ENCODE peak calls at places on chromosomes 6 and 20, in five cellular contexts. E is hepatocyte, Q is kidney epithelial cell, S is fibroblast of pulmonary artery, K is astrocyte of the spinal cord. H is an unnamed sample.
A peak's percentile ranks its signal among the peaks of the same experiment; 100 is the strongest.

GRCh38 chr20:43293068-43293786 is 103.5 kb upstream of the PTPRT start:
- DNase-seq in E (no peak), Q (no peak), S (no peak), K (no peak), H (no peak)

GRCh38 chr20:33789109-33789857 is 21.9 kb upstream of the CHMP4B start:
- DNase-seq in E (peak; percentile 93), Q (peak; percentile 99), S (peak; percentile 95), K (peak; percentile 92), H (peak; percentile 83)

GRCh38 chr6:126539022-126539421 is 199.1 kb downstream of the CENPW start:
- DNase-seq in E (no peak), Q (peak; percentile 48), S (peak; percentile 57), K (peak; percentile 77), H (no peak)

GRCh38 chr6:64238071-64238470 is 602.5 kb downstream of the PHF3 start:
- DNase-seq in E (no peak), Q (no peak), S (no peak), K (no peak), H (no peak)

GRCh38 chr20:25076731-25077609 is 5.0 kb downstream of the VSX1 start:
- DNase-seq in E (no peak), Q (no peak), S (peak; percentile 48), K (no peak), H (no peak)

GRCh38 chr6:168418631-168419250 is 22.2 kb upstream of the SMOC2 start:
- DNase-seq in E (no peak), Q (no peak), S (no peak), K (no peak), H (no peak)

GRCh38 chr20:18543216-18543615 is 24.0 kb upstream of the SMIM26 start:
- DNase-seq in E (no peak), Q (no peak), S (no peak), K (no peak), H (no peak)

GRCh38 chr6:130889423-130889822 is 62.2 kb downstream of the SMLR1 start:
- DNase-seq in E (no peak), Q (no peak), S (no peak), K (no peak), H (no peak)

GRCh38 chr6:157535354-157536217 is 154.6 kb downstream of the ZDHHC14 start:
- DNase-seq in E (peak; percentile 20), Q (peak; percentile 75), S (peak; percentile 83), K (peak; percentile 83), H (no peak)

GRCh38 chr20:16864069-16864468 is 115.9 kb downstream of the OTOR start:
- DNase-seq in E (peak; percentile 5), Q (no peak), S (peak; percentile 1), K (no peak), H (no peak)

GRCh38 chr6:31497595-31498476 is at the start of gene MICB:
- DNase-seq in E (peak; percentile 73), Q (peak; percentile 66), S (peak; percentile 77), K (peak; percentile 72), H (no peak)

GRCh38 chr6:169905041-169905807 is 153.8 kb downstream of the ERMARD start:
- DNase-seq in E (peak; percentile 41), Q (peak; percentile 26), S (peak; percentile 87), K (peak; percentile 62), H (no peak)

GRCh38 chr20:4135385-4136077 is 120.2 kb upstream of the RNF24 start:
- DNase-seq in E (peak; percentile 91), Q (peak; percentile 99), S (peak; percentile 98), K (peak; percentile 98), H (peak; percentile 96)

GRCh38 chr6:151805286-151805840 is 2.1 kb upstream of the ESR1 start:
- DNase-seq in E (no peak), Q (no peak), S (no peak), K (no peak), H (no peak)

GRCh38 chr6:109093732-109094131 is 914 bp downstream of the SESN1 start:
- DNase-seq in E (no peak), Q (no peak), S (no peak), K (peak; percentile 31), H (no peak)

GRCh38 chr6:15615837-15616236 is 47.0 kb downstream of the DTNBP1 start:
- DNase-seq in E (peak; percentile 52), Q (no peak), S (no peak), K (no peak), H (no peak)

GRCh38 chr6:41269716-41270115 is 16.8 kb downstream of the TREM1 start:
- DNase-seq in E (no peak), Q (no peak), S (no peak), K (no peak), H (no peak)

GRCh38 chr20:24768226-24768625 is 180.8 kb upstream of the CST7 start:
- DNase-seq in E (peak; percentile 65), Q (no peak), S (no peak), K (peak; percentile 55), H (no peak)

DNA sequence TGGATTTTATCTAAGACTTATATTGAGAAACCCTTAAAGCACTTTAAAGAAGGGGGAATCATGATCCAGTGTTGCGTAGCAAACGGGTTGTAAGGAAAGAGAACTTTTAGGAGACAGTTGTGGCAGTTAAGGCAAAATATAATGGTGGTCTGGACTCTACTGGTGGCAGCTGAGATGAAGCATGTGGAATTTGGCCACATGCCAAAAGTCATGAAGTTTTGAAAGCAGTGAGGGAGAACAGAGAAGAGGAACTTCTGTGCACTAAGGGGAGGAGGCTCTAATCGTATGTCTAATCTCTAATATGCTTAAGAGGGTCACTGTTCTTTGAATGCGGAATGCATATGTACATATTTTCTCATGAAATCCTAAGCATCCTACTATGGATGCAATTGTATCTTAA is 91.5 kb downstream of the RIMS1 start:
- DNase-seq in E (no peak), Q (no peak), S (peak; percentile 3), K (no peak), H (no peak)
- TF ChIP-seq CTCF in E (no peak), Q (no peak), S (no peak), K (no peak), H (no peak)

GRCh38 chr20:56427797-56428196 is 15.7 kb downstream of the CASS4 start:
- DNase-seq in E (no peak), Q (no peak), S (no peak), K (no peak), H (no peak)
- H3K4me3 ChIP-seq in E (no peak overlapping the region), Q (no peak overlapping the region), S (no peak overlapping the region), K (no peak overlapping the region), H (no peak overlapping the region)

GRCh38 chr20:9215539-9215938 is 146.7 kb downstream of the PLCB4 start:
- DNase-seq in E (peak; percentile 13), Q (no peak), S (peak; percentile 16), K (no peak), H (no peak)
- TF ChIP-seq CTCF in E (peak; percentile 43), Q (peak; percentile 30), S (peak; percentile 24), K (peak; percentile 43), H (no peak)

GRCh38 chr20:62768234-62768814 is 27.9 kb upstream of the MRGBP start:
- DNase-seq in E (no peak), Q (no peak), S (no peak), K (no peak), H (no peak)
- H3K4me3 ChIP-seq in E (no peak overlapping the region), Q (no peak overlapping the region), S (no peak overlapping the region), K (no peak overlapping the region), H (no peak overlapping the region)

GRCh38 chr6:155450194-155450593 is 5.4 kb downstream of the NOX3 start:
- DNase-seq in E (no peak), Q (no peak), S (no peak), K (no peak), H (no peak)

GRCh38 chr6:155461636-155462035 is 6.0 kb upstream of the NOX3 start:
- DNase-seq in E (no peak), Q (no peak), S (no peak), K (no peak), H (no peak)

GRCh38 chr6:155452576-155452975 is 3.1 kb downstream of the NOX3 start:
- DNase-seq in E (no peak), Q (no peak), S (no peak), K (peak; percentile 41), H (no peak)

GRCh38 chr6:155455766-155456165 is at the start of gene NOX3:
- DNase-seq in E (no peak), Q (peak; percentile 7), S (no peak), K (no peak), H (no peak)
- TF ChIP-seq CTCF in E (no peak), Q (no peak), S (no peak), K (no peak), H (no peak)

DNA sequence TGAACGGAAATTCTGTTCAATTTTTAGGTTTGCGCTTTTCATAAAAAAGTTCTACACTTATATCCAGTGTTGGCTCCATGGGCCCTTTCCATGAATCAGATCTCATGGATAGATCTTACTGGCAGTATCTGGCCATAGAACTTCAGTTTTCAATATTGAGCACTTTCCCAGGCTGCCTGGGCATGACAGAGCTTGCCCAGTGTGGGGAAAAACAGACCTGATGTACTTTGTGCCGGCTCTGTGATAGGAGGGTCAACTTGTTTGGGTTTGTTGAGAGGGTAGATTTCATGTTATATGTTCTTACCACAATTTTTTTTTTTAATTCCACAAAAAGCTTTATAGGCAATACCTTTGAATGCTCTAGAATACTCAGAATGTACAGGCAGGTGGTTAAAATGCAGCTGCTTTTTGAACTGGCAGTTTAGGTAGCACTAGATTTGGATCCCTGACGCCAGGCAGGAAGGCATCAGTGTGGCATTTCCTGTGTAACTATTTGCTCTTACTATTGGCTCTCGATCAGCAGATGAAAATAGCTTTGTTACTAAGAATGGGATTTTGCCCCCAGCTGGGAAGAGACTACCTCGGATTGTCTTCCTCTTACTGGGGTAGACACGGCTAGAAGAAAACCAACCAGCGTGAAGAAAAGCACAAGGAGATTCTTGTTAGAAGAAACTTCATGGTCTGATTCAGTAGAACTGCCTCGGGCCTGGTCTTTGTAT is 404.9 kb upstream of the SOX4 start:
- DNase-seq in E (no peak), Q (no peak), S (no peak), K (peak; percentile 16), H (no peak)
- H3K4me3 ChIP-seq in E (no peak overlapping the region), Q (no peak overlapping the region), S (no peak overlapping the region), K (no peak overlapping the region), H (no peak overlapping the region)

DNA sequence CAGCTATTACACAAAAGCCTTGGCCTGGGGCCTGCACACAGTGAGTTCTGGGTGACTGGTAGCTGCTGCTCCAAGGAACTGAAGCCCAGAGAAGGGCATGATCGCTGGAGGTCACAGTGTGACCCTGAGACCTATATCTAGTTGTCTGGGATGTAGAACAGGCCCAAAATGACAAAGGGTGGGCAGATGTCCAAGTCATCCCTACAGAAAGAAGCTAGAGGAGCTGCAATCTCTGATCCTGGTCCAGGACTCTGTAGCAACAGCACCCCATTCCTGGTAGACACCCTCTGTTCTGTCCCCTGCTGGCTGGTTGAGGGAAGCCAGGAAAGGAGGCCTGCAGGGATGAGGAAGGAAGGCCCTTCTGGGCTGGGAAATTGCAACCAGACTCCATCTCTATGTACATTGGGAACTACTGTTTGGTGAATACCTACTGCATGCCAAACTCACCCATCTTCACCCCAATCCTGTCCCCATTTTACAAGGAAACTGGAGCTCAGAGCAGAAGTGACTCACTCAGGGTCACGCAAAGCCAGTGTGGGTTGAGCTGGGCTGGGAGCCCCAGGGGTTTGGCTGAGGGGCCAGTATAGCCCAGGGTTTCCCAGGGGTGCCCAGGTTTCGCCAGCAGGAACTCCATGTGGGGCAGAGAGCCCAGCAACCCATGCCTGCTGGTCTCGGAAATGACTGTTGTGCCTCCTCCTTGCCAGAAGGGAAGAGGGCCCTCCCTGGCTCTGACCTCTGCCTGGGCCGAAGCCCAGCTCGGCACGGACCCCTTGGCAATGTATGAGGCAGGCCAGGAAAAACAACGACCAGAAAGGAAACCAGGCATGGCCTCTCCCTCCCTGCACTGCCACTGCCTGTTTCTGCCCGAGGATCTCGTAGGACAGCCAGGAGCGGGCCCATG is 44.9 kb upstream of the TLDC2 start:
- DNase-seq in E (no peak), Q (no peak), S (peak; percentile 71), K (no peak), H (no peak)
- TF ChIP-seq CTCF in E (no peak), Q (no peak), S (peak; percentile 62), K (peak; percentile 30), H (peak; percentile 35)

H was measured in AG04449.